ENCODE peak calls at places on chromosome 19, in nine cellular contexts. K, H, W, C, J, Z, S, X and F are unnamed samples. For H3K4me1 and H3K9me3, the result is how much of the 10 kb centered on the place peaks cover.

GRCh38 chr19:11296264-11296663 is 304 bp downstream of the TSPAN16 start:
- DNase-seq in K (no peak), H (no peak), W (no peak), C (no peak), J (no peak), Z (no peak), S (peak), X (no peak), F (peak)

GRCh38 chr19:9498183-9498902 is at the start of gene ZNF560:
- DNase-seq in K (peak), H (no peak), W (no peak), C (no peak), J (peak), Z (no peak), S (no peak), X (no peak), F (no peak)

GRCh38 chr19:18232540-18233223 is 6.4 kb upstream of the PDE4C start:
- DNase-seq in K (peak), H (no peak), W (no peak), C (no peak), J (no peak), Z (no peak), S (no peak), X (no peak), F (no peak)

GRCh38 chr19:44738603-44739585 is 9.6 kb upstream of the BCL3 start:
- DNase-seq in K (no peak), H (peak), W (no peak), C (no peak), J (no peak), Z (no peak), S (no peak), X (peak), F (no peak)

GRCh38 chr19:32519023-32519422 is 62.0 kb upstream of the PDCD5 start:
- DNase-seq in K (no peak), H (no peak), W (no peak), C (no peak), J (no peak), Z (no peak), S (no peak), X (no peak), F (no peak)

GRCh38 chr19:30881986-30882385 is 467.2 kb downstream of the TSHZ3 start:
- DNase-seq in K (no peak), H (no peak), W (no peak), C (no peak), J (no peak), Z (no peak), S (no peak), X (no peak), F (no peak)

GRCh38 chr19:4909172-4909896 is at the start of gene UHRF1:
- DNase-seq in K (peak), H (peak), W (no peak), C (no peak), J (no peak), Z (no peak), S (no peak), X (peak), F (no peak)

GRCh38 chr19:5621311-5621944 is 1.1 kb downstream of the SAFB2 start:
- DNase-seq in K (no peak), H (peak), W (no peak), C (no peak), J (no peak), Z (no peak), S (peak), X (peak), F (peak)

GRCh38 chr19:38277969-38278680 is 13.8 kb downstream of the SPINT2 start:
- DNase-seq in K (peak), H (no peak), W (peak), C (peak), J (peak), Z (no peak), S (peak), X (no peak), F (peak)

GRCh38 chr19:21677696-21678418 is 89.5 kb downstream of the ZNF100 start:
- DNase-seq in K (no peak), H (no peak), W (no peak), C (peak), J (no peak), Z (no peak), S (no peak), X (no peak), F (no peak)

GRCh38 chr19:4971424-4971793 is 2.5 kb downstream of the KDM4B start:
- DNase-seq in K (no peak), H (peak), W (no peak), C (no peak), J (no peak), Z (no peak), S (peak), X (peak), F (no peak)

DNA sequence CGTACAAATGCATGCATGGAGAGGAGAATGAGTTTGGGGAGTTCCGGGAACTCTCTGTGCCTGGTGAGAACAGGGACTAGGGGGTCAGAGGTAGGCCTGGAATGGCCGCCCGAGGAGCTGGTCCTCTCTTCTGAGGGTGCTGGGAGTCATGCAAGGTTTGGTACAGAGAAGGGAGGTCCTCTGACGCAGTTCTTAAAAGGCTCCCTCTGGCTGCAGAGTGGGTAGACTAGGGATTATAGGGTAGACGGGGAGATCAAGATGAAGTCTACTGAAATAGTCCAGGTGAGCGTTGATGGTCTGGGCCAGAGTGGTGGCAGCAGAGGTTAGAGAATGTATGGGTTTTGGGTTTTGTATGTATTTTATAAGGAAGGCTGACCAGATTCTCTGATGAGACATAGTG is 796 bp downstream of the ZNF304 start:
- DNase-seq in K (no peak), H (no peak), W (no peak), C (no peak), J (peak), Z (no peak), S (no peak), X (no peak), F (no peak)
- TF ChIP-seq CTCF in K (no peak), H (no peak), W (no peak), C (no peak), J (peak), Z (no peak), S (no peak), X (no peak), F (no peak)

GRCh38 chr19:13849991-13850909 is 26.7 kb upstream of the NANOS3 start:
- DNase-seq in K (peak), H (peak), W (peak), C (peak), J (peak), Z (peak), S (peak), X (peak), F (peak)
- H3K4me1 ChIP-seq in K (under half), H (under half), W (half or more), C (half or more), J (under half), Z (under half), S (half or more), X (under half), F (under half)

GRCh38 chr19:41484822-41485221 is 41.9 kb downstream of the ERICH4 start:
- DNase-seq in K (no peak), H (no peak), W (no peak), C (no peak), J (no peak), Z (no peak), S (no peak), X (no peak), F (no peak)
- H3K9me3 ChIP-seq in K (under half), H (under half), W (under half), C (under half), J (under half), Z (under half), S (under half), X (under half), F (under half)

GRCh38 chr19:46022431-46023310 is at the start of gene PGLYRP1:
- DNase-seq in K (no peak), H (no peak), W (no peak), C (no peak), J (no peak), Z (no peak), S (no peak), X (no peak), F (no peak)

GRCh38 chr19:46020819-46021125 is 2.1 kb downstream of the PGLYRP1 start:
- DNase-seq in K (no peak), H (no peak), W (no peak), C (no peak), J (no peak), Z (no peak), S (no peak), X (no peak), F (no peak)

GRCh38 chr19:46022061-46022430 is 807 bp downstream of the PGLYRP1 start:
- DNase-seq in K (no peak), H (no peak), W (no peak), C (no peak), J (no peak), Z (no peak), S (no peak), X (no peak), F (no peak)

GRCh38 chr19:46023311-46023779 is 492 bp upstream of the PGLYRP1 start:
- DNase-seq in K (no peak), H (no peak), W (peak), C (no peak), J (no peak), Z (no peak), S (no peak), X (no peak), F (no peak)

GRCh38 chr19:46021531-46022041 is 1.3 kb downstream of the PGLYRP1 start:
- DNase-seq in K (no peak), H (peak), W (no peak), C (no peak), J (no peak), Z (no peak), S (no peak), X (no peak), F (no peak)
- TF ChIP-seq CTCF in K (no peak), H (no peak), W (no peak), C (no peak), J (no peak), Z (no peak), S (no peak), X (no peak), F (no peak)

DNA sequence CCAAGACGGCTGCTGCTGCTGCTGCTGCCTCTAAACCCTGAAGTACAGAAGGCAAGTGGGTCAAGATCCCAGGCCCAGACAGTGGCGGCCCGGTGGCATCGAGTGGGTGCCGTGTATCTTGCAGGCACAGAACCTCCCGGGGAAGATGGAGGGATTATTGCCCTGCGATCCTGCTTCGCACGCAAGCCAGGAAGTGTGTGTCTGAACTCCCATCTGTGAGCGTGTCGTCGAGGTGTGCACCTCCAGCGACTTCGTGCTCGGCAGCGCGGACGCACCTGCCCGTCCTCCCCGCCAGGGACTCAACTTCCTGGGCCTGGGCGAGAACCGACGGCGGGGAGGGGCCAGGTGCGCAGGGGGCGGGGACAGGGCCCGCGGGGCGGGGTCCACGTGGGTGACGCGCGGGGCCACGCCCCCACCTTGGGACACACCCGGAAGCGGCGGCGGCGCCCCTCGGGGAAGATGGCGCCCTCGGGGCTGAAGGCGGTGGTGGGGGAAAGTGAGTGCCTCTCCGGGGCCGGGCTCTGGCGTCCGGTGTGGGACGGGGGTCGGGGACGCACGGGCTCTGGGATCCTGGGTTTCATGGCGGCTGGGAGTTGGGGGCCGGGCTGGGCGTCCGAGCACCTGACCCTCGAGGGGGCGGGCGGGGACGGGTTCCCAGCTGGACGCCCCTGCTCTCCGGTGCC is at the start of gene STXBP2:
- DNase-seq in K (peak), H (peak), W (peak), C (peak), J (no peak), Z (peak), S (peak), X (peak), F (peak)
- H3K4me1 ChIP-seq in K (under half), H (under half), W (under half), C (under half), J (under half), Z (under half), S (under half), X (under half), F (under half)